ENCODE peak calls at places on chromosome 18, in nine cellular contexts. M, Q, J, U, C, X, P, V and A are unnamed samples.
A peak's percentile ranks its signal among the peaks of the same experiment; 100 is the strongest.

GRCh38 chr18:8081872-8082553 is 514.9 kb downstream of the PTPRM start:
- DNase-seq in M (no peak), Q (no peak), J (no peak), U (no peak), C (no peak), X (no peak), P (no peak), V (no peak), A (no peak)

GRCh38 chr18:23966909-23967308 is 47.6 kb upstream of the TTC39C start:
- DNase-seq in M (no peak), Q (no peak), J (no peak), U (no peak), C (no peak), X (no peak), P (no peak), V (no peak), A (no peak)

GRCh38 chr18:67199993-67200617 is 316.4 kb downstream of the DSEL start:
- DNase-seq in M (peak; percentile 75), Q (peak; percentile 48), J (peak; percentile 69), U (peak; percentile 24), C (no peak), X (no peak), P (peak; percentile 80), V (no peak), A (no peak)

GRCh38 chr18:22624171-22624570 is 206.5 kb upstream of the CTAGE1 start:
- DNase-seq in M (no peak), Q (no peak), J (no peak), U (no peak), C (no peak), X (no peak), P (no peak), V (no peak), A (no peak)

GRCh38 chr18:46474487-46475366 is 182.3 kb downstream of the LOXHD1 start:
- DNase-seq in M (peak; percentile 83), Q (no peak), J (no peak), U (no peak), C (no peak), X (no peak), P (no peak), V (peak; percentile 43), A (no peak)

GRCh38 chr18:13019301-13019700 is 28.1 kb downstream of the CEP192 start:
- DNase-seq in M (no peak), Q (no peak), J (peak; percentile 49), U (no peak), C (no peak), X (no peak), P (peak; percentile 83), V (no peak), A (no peak)

GRCh38 chr18:63236990-63237389 is 82.6 kb downstream of the BCL2 start:
- DNase-seq in M (no peak), Q (no peak), J (no peak), U (no peak), C (no peak), X (no peak), P (no peak), V (peak; percentile 69), A (no peak)

GRCh38 chr18:21459706-21460286 is 140.7 kb downstream of the ESCO1 start:
- DNase-seq in M (no peak), Q (no peak), J (no peak), U (no peak), C (no peak), X (no peak), P (no peak), V (no peak), A (no peak)

GRCh38 chr18:23479829-23480505 is 23.3 kb upstream of the RMC1 start:
- DNase-seq in M (no peak), Q (no peak), J (no peak), U (no peak), C (no peak), X (no peak), P (no peak), V (no peak), A (no peak)

GRCh38 chr18:50853863-50854271 is 25.1 kb upstream of the ME2 start:
- DNase-seq in M (no peak), Q (peak; percentile 79), J (peak; percentile 57), U (peak; percentile 25), C (no peak), X (peak; percentile 29), P (peak; percentile 29), V (no peak), A (peak; percentile 59)

GRCh38 chr18:62324917-62325805 is at the start of gene TNFRSF11A:
- DNase-seq in M (peak; percentile 52), Q (peak; percentile 57), J (no peak), U (peak; percentile 46), C (peak; percentile 52), X (peak; percentile 77), P (peak; percentile 71), V (peak; percentile 83), A (peak; percentile 80)

GRCh38 chr18:24197412-24197811 is 58.5 kb downstream of the CABYR start:
- DNase-seq in M (no peak), Q (no peak), J (no peak), U (no peak), C (no peak), X (no peak), P (no peak), V (no peak), A (no peak)

GRCh38 chr18:79938196-79938595 is 13.3 kb downstream of the SLC66A2 start:
- DNase-seq in M (no peak), Q (no peak), J (no peak), U (no peak), C (no peak), X (no peak), P (no peak), V (peak; percentile 45), A (peak; percentile 52)

GRCh38 chr18:37299471-37300304 is 265.9 kb downstream of the CELF4 start:
- DNase-seq in M (no peak), Q (peak; percentile 92), J (peak; percentile 93), U (peak; percentile 89), C (no peak), X (peak; percentile 85), P (peak; percentile 80), V (peak; percentile 82), A (peak; percentile 81)

GRCh38 chr18:30487962-30488361 is 554.6 kb downstream of the DSC3 start:
- DNase-seq in M (no peak), Q (no peak), J (no peak), U (no peak), C (no peak), X (no peak), P (peak; percentile 11), V (no peak), A (no peak)

GRCh38 chr18:45839415-45840395 is 14.2 kb downstream of the SIGLEC15 start:
- DNase-seq in M (no peak), Q (peak; percentile 63), J (peak; percentile 80), U (peak; percentile 25), C (no peak), X (peak; percentile 67), P (peak; percentile 62), V (no peak), A (no peak)

GRCh38 chr18:5912491-5912890 is 17.2 kb upstream of the TMEM200C start:
- DNase-seq in M (no peak), Q (no peak), J (peak; percentile 12), U (no peak), C (no peak), X (no peak), P (no peak), V (no peak), A (no peak)

GRCh38 chr18:33755918-33756590 is 178.0 kb downstream of the ASXL3 start:
- DNase-seq in M (no peak), Q (peak; percentile 29), J (peak; percentile 93), U (no peak), C (no peak), X (no peak), P (peak; percentile 64), V (no peak), A (peak; percentile 25)

GRCh38 chr18:45920367-45920766 is 46.8 kb downstream of the EPG5 start:
- DNase-seq in M (no peak), Q (peak; percentile 12), J (peak; percentile 62), U (no peak), C (no peak), X (peak; percentile 84), P (peak; percentile 60), V (peak; percentile 84), A (peak; percentile 68)

GRCh38 chr18:75607701-75608100 is 180.2 kb upstream of the SMIM21 start:
- DNase-seq in M (no peak), Q (no peak), J (no peak), U (no peak), C (no peak), X (no peak), P (no peak), V (no peak), A (no peak)

GRCh38 chr18:8851659-8852058 is 146.3 kb downstream of the MTCL1 start:
- DNase-seq in M (no peak), Q (no peak), J (no peak), U (no peak), C (no peak), X (no peak), P (no peak), V (no peak), A (no peak)

GRCh38 chr18:50748243-50749229 is 71.3 kb downstream of the MRO start:
- DNase-seq in M (no peak), Q (no peak), J (no peak), U (no peak), C (no peak), X (no peak), P (no peak), V (no peak), A (no peak)

DNA sequence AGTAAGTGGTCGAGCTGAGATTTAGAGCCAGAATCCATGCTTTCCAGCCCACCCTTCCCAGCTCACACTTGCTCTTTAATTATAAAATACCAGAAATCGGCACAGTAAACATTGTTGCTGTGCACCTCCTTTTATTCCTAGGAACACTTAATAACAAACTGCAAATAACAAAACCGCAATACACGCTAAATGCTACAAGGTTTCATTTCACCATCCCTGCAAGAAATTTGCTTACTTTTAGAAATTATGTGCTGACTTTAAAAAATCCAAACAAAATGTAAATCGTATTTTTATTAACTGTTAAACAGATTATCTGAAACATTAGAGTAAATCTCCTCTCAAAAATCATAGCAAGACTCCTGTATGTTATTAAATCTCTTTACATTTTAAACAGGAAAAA is 79.4 kb downstream of the TCF4 start:
- DNase-seq in M (no peak), Q (no peak), J (no peak), U (no peak), C (no peak), X (no peak), P (no peak), V (no peak), A (no peak)
- H3K4me3 ChIP-seq in M (no peak overlapping the region), Q (no peak overlapping the region), J (peak overlapping the region; percentile 20), U (no peak overlapping the region), C (no peak overlapping the region), X (no peak overlapping the region), P (no peak overlapping the region), V (no peak overlapping the region), A (no peak overlapping the region)

GRCh38 chr18:76633504-76634259 is 138.6 kb upstream of the ZNF516 start:
- DNase-seq in M (no peak), Q (no peak), J (no peak), U (no peak), C (no peak), X (no peak), P (no peak), V (no peak), A (no peak)
- TF ChIP-seq CTCF in M (no peak), Q (no peak), J (no peak), U (no peak), C (no peak), X (no peak), P (peak; percentile 15), V (no peak), A (no peak)

GRCh38 chr18:48834421-48835011 is 116.2 kb downstream of the SMAD7 start:
- DNase-seq in M (peak; percentile 81), Q (peak; percentile 71), J (peak; percentile 96), U (peak; percentile 32), C (peak; percentile 65), X (peak; percentile 56), P (peak; percentile 84), V (peak; percentile 89), A (peak; percentile 59)
- H3K9me3 ChIP-seq in M (no peaks in the 10 kb centered on the region), Q (no peaks in the 10 kb centered on the region), J (no peaks in the 10 kb centered on the region), U (no peaks in the 10 kb centered on the region), C (no peaks in the 10 kb centered on the region), X (no peaks in the 10 kb centered on the region), P (no peaks in the 10 kb centered on the region), V (no peaks in the 10 kb centered on the region), A (no peaks in the 10 kb centered on the region)

GRCh38 chr18:58669731-58670379 is 1.4 kb upstream of the MALT1 start:
- DNase-seq in M (no peak), Q (peak; percentile 66), J (peak; percentile 68), U (no peak), C (no peak), X (no peak), P (peak; percentile 95), V (no peak), A (peak; percentile 46)
- H3K4me3 ChIP-seq in M (peak overlapping the region; percentile 59), Q (peak overlapping the region; percentile 90), J (no peak overlapping the region), U (no peak overlapping the region), C (no peak overlapping the region), X (no peak overlapping the region), P (peak overlapping the region; percentile 83), V (no peak overlapping the region), A (no peak overlapping the region)